ENCODE peak calls at places on chromosome 22, in four cellular contexts. G, F, A and T are unnamed samples.

GRCh38 chr22:17112491-17113042 is 8.6 kb downstream of the TMEM121B start:
- DNase-seq in A (no peak), G (no peak), F (no peak), T (no peak)

GRCh38 chr22:48921411-48921903 is 906.2 kb downstream of the BRD1 start:
- DNase-seq in F (no peak), G (no peak), A (no peak), T (no peak)

GRCh38 chr22:44972363-44973083 is 37.3 kb downstream of the PHF21B start:
- DNase-seq in A (no peak), F (no peak), G (no peak), T (no peak)

GRCh38 chr22:26482171-26482570 is 1.4 kb downstream of the HPS4 start:
- DNase-seq in A (no peak), F (no peak), G (no peak), T (no peak)

GRCh38 chr22:44703269-44703870 is 1.4 kb downstream of the PRR5 start:
- DNase-seq in G (no peak), F (no peak), A (no peak), T (no peak)

GRCh38 chr22:17035246-17035645 is 27.2 kb upstream of the GAB4 start:
- DNase-seq in F (no peak), G (no peak), A (no peak), T (no peak)

GRCh38 chr22:44709881-44710400 is 7.9 kb downstream of the PRR5 start:
- DNase-seq in A (no peak), F (no peak), G (no peak), T (no peak)

GRCh38 chr22:27130949-27131745 is 473.8 kb downstream of the MIAT start:
- DNase-seq in F (no peak), G (no peak), A (no peak), T (peak)

GRCh38 chr22:42747701-42748513 is 27.2 kb upstream of the A4GALT start:
- DNase-seq in A (peak), F (no peak), G (no peak), T (no peak)

GRCh38 chr22:30196141-30196866 is 50.3 kb downstream of the LIF start:
- DNase-seq in F (peak), A (peak), G (no peak), T (peak)

GRCh38 chr22:46593211-46593676 is 26.9 kb upstream of the GRAMD4 start:
- DNase-seq in F (no peak), A (no peak), G (no peak), T (no peak)

GRCh38 chr22:38465673-38466490 is 2.0 kb upstream of the KDELR3 start:
- DNase-seq in G (no peak), A (no peak), F (no peak), T (no peak)

GRCh38 chr22:50530280-50530856 is 556 bp upstream of the TYMP start:
- DNase-seq in F (no peak), A (no peak), G (peak), T (peak)